ENCODE peak calls at places on chromosomes 1 and 21, in four cellular contexts. M, S, U and Q are unnamed samples.

GRCh38 chr21:46297311-46298082 is 11.4 kb downstream of the YBEY start:
- DNase-seq in M (no peak), S (no peak), U (no peak), Q (no peak)

GRCh38 chr1:181651276-181651675 is 168.0 kb downstream of the CACNA1E start:
- DNase-seq in M (no peak), U (no peak), S (no peak), Q (no peak)

GRCh38 chr1:225694151-225694603 is 41.3 kb upstream of the ENAH start:
- DNase-seq in U (no peak), S (no peak), M (no peak), Q (no peak)

GRCh38 chr1:7960867-7961198 is 678 bp upstream of the PARK7 start:
- DNase-seq in U (no peak), M (no peak), S (no peak), Q (no peak)

GRCh38 chr1:224497714-224498573 is 63.3 kb upstream of the WDR26 start:
- DNase-seq in M (peak; percentile 75), S (peak; percentile 17), U (no peak), Q (no peak)

GRCh38 chr1:182249201-182249676 is 142.4 kb downstream of the GLUL start:
- DNase-seq in S (no peak), U (no peak), M (no peak), Q (no peak)

GRCh38 chr1:11800756-11801433 is 4.9 kb downstream of the MTHFR start:
- DNase-seq in S (no peak), M (no peak), U (no peak), Q (no peak)

GRCh38 chr21:17793675-17794123 is 25.5 kb downstream of the C21orf91 start:
- DNase-seq in U (no peak), M (no peak), S (no peak), Q (no peak)

GRCh38 chr1:204493145-204493881 is 1.3 kb downstream of the PIK3C2B start:
- DNase-seq in S (peak; percentile 44), U (peak; percentile 20), M (no peak), Q (no peak)

GRCh38 chr1:55214214-55214902 is 806 bp downstream of the USP24 start:
- DNase-seq in U (peak; percentile 32), M (peak; percentile 64), S (peak; percentile 31), Q (peak; percentile 24)

GRCh38 chr1:151132676-151133338 is 13.6 kb downstream of the SEMA6C start:
- DNase-seq in M (peak; percentile 51), S (no peak), U (no peak), Q (no peak)

GRCh38 chr1:109394591-109395281 is 3.0 kb downstream of the SORT1 start:
- DNase-seq in M (no peak), S (no peak), U (no peak), Q (no peak)

GRCh38 chr1:22461678-22462527 is 10.3 kb downstream of the ZBTB40 start:
- DNase-seq in U (no peak), M (no peak), S (no peak), Q (no peak)

GRCh38 chr1:92599184-92599583 is 112.5 kb upstream of the GFI1 start:
- DNase-seq in U (no peak), M (no peak), S (no peak), Q (no peak)

GRCh38 chr1:219985169-219985568 is 56.8 kb upstream of the SLC30A10 start:
- DNase-seq in S (no peak), U (no peak), M (no peak), Q (no peak)

GRCh38 chr1:178023181-178023618 is 53.3 kb upstream of the SEC16B start:
- DNase-seq in M (no peak), S (no peak), U (no peak), Q (no peak)

GRCh38 chr1:112579801-112580510 is 39.0 kb downstream of the ST7L start:
- DNase-seq in U (no peak), S (no peak), M (no peak), Q (no peak)

GRCh38 chr1:24349891-24350290 is 30.7 kb downstream of the GRHL3 start:
- DNase-seq in M (no peak), U (no peak), S (no peak), Q (no peak)

GRCh38 chr1:56374026-56374974 is 205.1 kb downstream of the PLPP3 start:
- DNase-seq in S (no peak), U (no peak), M (no peak), Q (no peak)

GRCh38 chr1:108590947-108591346 is 31.0 kb downstream of the EEIG2 start:
- DNase-seq in M (no peak), U (no peak), S (no peak), Q (no peak)

GRCh38 chr1:67618285-67619018 is 66.5 kb upstream of the GADD45A start:
- DNase-seq in S (peak; percentile 40), U (no peak), M (no peak), Q (peak; percentile 26)

GRCh38 chr1:48878191-48878940 is 101.7 kb upstream of the BEND5 start:
- DNase-seq in M (no peak), U (no peak), S (no peak), Q (no peak)

GRCh38 chr1:84851839-84852238 is 41.2 kb downstream of the LPAR3 start:
- DNase-seq in M (no peak), S (no peak), U (no peak), Q (no peak)

GRCh38 chr21:34092241-34092921 is 19.0 kb downstream of the MRPS6 start:
- DNase-seq in S (no peak), U (no peak), M (no peak), Q (no peak)

GRCh38 chr21:41195311-41195710 is 27.4 kb downstream of the BACE2 start:
- DNase-seq in S (no peak), U (no peak), M (no peak), Q (no peak)

GRCh38 chr21:44399955-44400790 is 46.8 kb downstream of the TRPM2 start:
- DNase-seq in S (no peak), M (peak; percentile 21), U (no peak), Q (no peak)

GRCh38 chr1:1049318-1050165 is 24.6 kb downstream of the RNF223 start:
- DNase-seq in M (no peak), S (no peak), U (no peak), Q (no peak)

GRCh38 chr1:224434447-224435317 is at the start of gene WDR26:
- DNase-seq in S (peak; percentile 86), M (peak; percentile 89), U (peak; percentile 77), Q (peak; percentile 78)

GRCh38 chr1:230026572-230026971 is 40.5 kb upstream of the GALNT2 start:
- DNase-seq in S (no peak), M (no peak), U (no peak), Q (no peak)

GRCh38 chr1:226656201-226656600 is 82.9 kb downstream of the ITPKB start:
- DNase-seq in U (no peak), S (no peak), M (no peak), Q (no peak)

GRCh38 chr1:28877132-28877781 is 37.1 kb upstream of the EPB41 start:
- DNase-seq in U (peak; percentile 80), M (peak; percentile 82), S (peak; percentile 56), Q (peak; percentile 45)